ENCODE peak calls at places on chromosomes 13 and 19, in four cellular contexts. R is PC-3, S is cardiac fibroblast, Z is Caco-2. A is an unnamed sample.

GRCh38 chr13:91409661-91410060 is 11.2 kb downstream of the GPC5 start:
- DNase-seq in R (no peak), S (no peak), Z (no peak), A (no peak)

GRCh38 chr19:39496063-39496462 is 2.7 kb upstream of the DLL3 start:
- DNase-seq in R (no peak), S (no peak), Z (no peak), A (no peak)

GRCh38 chr13:80363890-80364503 is 23.1 kb upstream of the SPRY2 start:
- DNase-seq in R (peak), S (peak), Z (peak), A (no peak)

GRCh38 chr13:98890186-98890585 is 87.7 kb downstream of the DOCK9 start:
- DNase-seq in R (peak), S (peak), Z (no peak), A (peak)

GRCh38 chr13:114314074-114314912 is at the start of gene CHAMP1:
- DNase-seq in R (peak), S (peak), Z (peak), A (peak)

GRCh38 chr19:43789029-43789428 is 8.3 kb upstream of the KCNN4 start:
- DNase-seq in R (peak), S (peak), Z (peak), A (peak)

GRCh38 chr13:99190147-99190985 is 10.3 kb upstream of the UBAC2 start:
- DNase-seq in R (no peak), S (no peak), Z (no peak), A (no peak)

GRCh38 chr19:4380254-4380727 is 20.1 kb downstream of the SH3GL1 start:
- DNase-seq in R (no peak), S (no peak), Z (no peak), A (no peak)

GRCh38 chr13:26563713-26564112 is 6.2 kb downstream of the WASF3 start:
- DNase-seq in R (no peak), S (no peak), Z (no peak), A (no peak)

GRCh38 chr13:24208314-24208713 is 47.8 kb downstream of the SPATA13 start:
- DNase-seq in R (peak), S (peak), Z (no peak), A (peak)

GRCh38 chr19:3366104-3366760 is at the start of gene NFIC:
- DNase-seq in R (peak), S (peak), Z (no peak), A (no peak)

GRCh38 chr19:38478273-38478971 is 44.9 kb downstream of the RYR1 start:
- DNase-seq in R (peak), S (no peak), Z (peak), A (no peak)

GRCh38 chr13:61413572-61413971 is 2.1 kb downstream of the PCDH20 start:
- DNase-seq in R (no peak), S (no peak), Z (no peak), A (no peak)

GRCh38 chr19:17931532-17932191 is 1.2 kb upstream of the CCDC124 start:
- DNase-seq in R (no peak), S (no peak), Z (no peak), A (no peak)

GRCh38 chr13:73142091-73142490 is 83.3 kb downstream of the KLF5 start:
- DNase-seq in R (no peak), S (peak), Z (no peak), A (no peak)

GRCh38 chr19:29927944-29928669 is 13.9 kb upstream of the URI1 start:
- DNase-seq in R (no peak), S (no peak), Z (no peak), A (no peak)

GRCh38 chr13:51158923-51159322 is 47.8 kb upstream of the C13orf42 start:
- DNase-seq in R (no peak), S (peak), Z (no peak), A (no peak)

GRCh38 chr13:76894401-76895110 is 8.4 kb upstream of the KCTD12 start:
- DNase-seq in R (peak), S (no peak), Z (no peak), A (no peak)

DNA sequence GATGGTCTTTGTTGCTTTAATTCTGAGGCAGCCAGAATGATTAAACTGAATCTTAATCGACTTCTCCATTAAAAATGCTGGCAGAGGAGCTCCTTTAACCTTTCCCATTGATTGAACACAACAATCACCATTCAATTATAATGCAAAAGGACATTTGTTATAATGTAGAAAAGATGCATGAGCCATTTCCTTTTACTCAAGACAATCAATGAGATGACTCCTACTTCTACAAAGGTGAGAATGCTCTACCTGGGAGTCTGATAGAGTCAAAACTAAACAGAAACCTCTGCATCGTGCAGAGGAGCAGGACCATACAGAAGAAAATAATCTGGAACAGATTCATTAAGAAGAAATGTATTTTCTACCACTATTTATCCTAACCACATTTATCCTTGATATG is 253.6 kb upstream of the DACH1 start:
- DNase-seq in R (no peak), S (no peak), Z (no peak), A (no peak)
- TF ChIP-seq CTCF in R (no peak), S (no peak), Z (no peak), A (no peak)

GRCh38 chr19:8811315-8812172 is 20.6 kb downstream of the ZNF558 start:
- DNase-seq in R (peak), S (peak), Z (no peak), A (no peak)
- H3K4me3 ChIP-seq in R (peak), S (no peak), Z (no peak), A (no peak)

GRCh38 chr13:56396318-56396717 is 744.4 kb upstream of the PRR20A start:
- DNase-seq in R (no peak), S (no peak), Z (no peak), A (no peak)

GRCh38 chr13:56393549-56393948 is 747.2 kb upstream of the PRR20A start:
- DNase-seq in R (no peak), S (no peak), Z (no peak), A (no peak)
- TF ChIP-seq CTCF in R (no peak), S (no peak), Z (no peak), A (no peak)

DNA sequence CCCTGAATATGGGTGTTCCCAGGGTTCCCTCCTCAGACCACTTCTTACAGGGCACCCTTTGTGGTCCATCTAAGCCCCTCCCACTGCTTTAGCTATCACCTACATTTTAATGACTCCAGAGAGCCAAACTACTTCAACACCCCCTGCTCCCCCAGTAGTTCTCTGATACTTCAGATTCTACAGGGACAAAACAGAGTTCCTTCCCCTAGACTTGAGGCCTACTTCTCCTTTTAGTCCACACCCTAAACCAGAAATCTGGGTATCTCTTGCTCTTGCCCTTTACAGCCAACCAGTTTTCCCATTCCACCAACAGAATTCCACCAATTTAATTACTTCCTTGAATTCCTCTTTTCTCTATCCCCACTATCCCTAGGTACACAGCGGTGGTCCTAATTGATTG is 107.2 kb downstream of the KCNRG start:
- DNase-seq in R (no peak), S (no peak), Z (no peak), A (no peak)
- H3K4me3 ChIP-seq in R (no peak), S (no peak), Z (no peak), A (no peak)

DNA sequence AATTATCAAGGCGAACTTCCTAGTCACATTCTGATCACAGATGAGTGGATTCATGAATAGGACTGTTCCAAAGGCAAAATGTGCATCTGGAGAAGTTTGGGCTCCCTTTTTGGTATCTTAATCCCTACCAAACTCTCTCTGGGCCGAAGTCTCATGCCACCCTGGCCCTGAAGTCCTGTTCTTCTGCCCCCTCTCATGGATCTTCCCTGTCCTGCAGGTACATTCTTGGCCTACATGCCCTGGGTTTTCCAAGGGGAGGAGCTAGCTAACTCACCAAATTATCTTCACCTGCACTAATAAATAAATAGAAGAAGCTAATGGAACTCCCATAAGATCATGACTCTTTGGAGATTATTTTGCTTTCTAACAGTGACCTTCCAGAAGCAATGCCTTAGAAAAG is 50.3 kb downstream of the SERTM1 start:
- DNase-seq in R (no peak), S (no peak), Z (no peak), A (no peak)
- TF ChIP-seq CTCF in R (no peak), S (no peak), Z (no peak), A (no peak)

A was measured in LNCaP clone FGC.